ENCODE peak calls at places on chromosomes 2 and 18, in eight cellular contexts. Z is B cell; G is stimulated activated CD8-positive, alpha-beta memory T cell treated with anti-CD3 and anti-CD28 coated beads, Interleukin-4, amount 100 ng/mL, for 4 hours; M is fibroblast of mammary gland; X is SK-N-DZ; K is HFFc6; J is EL; V is Peyer's patch. U is an unnamed sample.

GRCh38 chr18:30988440-30988839 is 54.1 kb downstream of the DSC3 start:
- DNase-seq in J (no peak), X (no peak), V (no peak), G (no peak), M (no peak), Z (no peak), K (no peak), U (no peak)

GRCh38 chr2:227376911-227377396 is 2.2 kb downstream of the TM4SF20 start:
- DNase-seq in Z (no peak), M (peak), X (no peak), V (peak), G (no peak), K (peak), J (peak), U (no peak)

GRCh38 chr18:52636536-52636935 is 296.5 kb downstream of the DCC start:
- DNase-seq in M (no peak), X (peak), Z (no peak), G (no peak), J (no peak), V (peak), K (no peak), U (no peak)

GRCh38 chr18:51051105-51051712 is 21.2 kb downstream of the SMAD4 start:
- DNase-seq in Z (peak), X (peak), G (no peak), J (peak), K (peak), M (peak), V (no peak), U (no peak)

GRCh38 chr2:29700560-29700959 is 220.8 kb downstream of the ALK start:
- DNase-seq in X (no peak), K (peak), M (peak), J (peak), V (no peak), Z (no peak), G (no peak), U (no peak)

GRCh38 chr2:22999951-23000350 is 385.0 kb upstream of the KLHL29 start:
- DNase-seq in V (no peak), J (peak), G (no peak), X (no peak), K (no peak), Z (no peak), M (peak), U (no peak)

GRCh38 chr2:234770081-234770506 is 181.7 kb upstream of the SH3BP4 start:
- DNase-seq in G (no peak), M (no peak), X (no peak), Z (no peak), J (no peak), V (no peak), K (no peak), U (no peak)

GRCh38 chr18:3848316-3848715 is 398.3 kb downstream of the TGIF1 start:
- DNase-seq in J (no peak), K (no peak), V (no peak), M (peak), Z (no peak), G (no peak), X (no peak), U (no peak)

GRCh38 chr2:29530281-29530680 is 391.1 kb downstream of the ALK start:
- DNase-seq in J (peak), V (no peak), Z (no peak), G (no peak), X (no peak), K (no peak), M (no peak), U (no peak)

GRCh38 chr18:944440-944839 is 39.8 kb downstream of the ADCYAP1 start:
- DNase-seq in K (peak), X (no peak), M (peak), G (no peak), J (peak), Z (no peak), V (no peak), U (no peak)

GRCh38 chr2:178844269-178844668 is 37.0 kb upstream of the TTN start:
- DNase-seq in X (no peak), K (no peak), G (no peak), Z (no peak), M (no peak), J (no peak), V (no peak), U (no peak)

GRCh38 chr18:39604836-39605235 is 2039.2 kb upstream of the CELF4 start:
- DNase-seq in M (peak), X (no peak), J (peak), G (no peak), Z (no peak), K (peak), V (no peak), U (no peak)

GRCh38 chr2:219998714-219999227 is 371.3 kb downstream of the SLC4A3 start:
- DNase-seq in G (no peak), J (no peak), K (no peak), X (no peak), Z (no peak), V (no peak), M (no peak), U (no peak)

GRCh38 chr2:85355073-85355410 is 473 bp downstream of the ELMOD3 start:
- DNase-seq in V (no peak), K (no peak), M (no peak), X (no peak), G (peak), Z (no peak), J (no peak), U (no peak)

GRCh38 chr2:233643128-233643527 is 6.9 kb downstream of the UGT1A10 start:
- DNase-seq in V (peak), J (peak), G (no peak), K (no peak), Z (no peak), X (peak), M (peak), U (no peak)

GRCh38 chr2:211591456-211591855 is 947.1 kb downstream of the ERBB4 start:
- DNase-seq in K (no peak), X (peak), V (no peak), Z (no peak), G (no peak), M (no peak), J (no peak), U (no peak)

GRCh38 chr2:127288274-127288673 is 5.7 kb downstream of the ERCC3 start:
- DNase-seq in Z (no peak), J (no peak), V (no peak), X (no peak), M (peak), K (no peak), G (no peak), U (no peak)

GRCh38 chr2:216350214-216350789 is 22.0 kb downstream of the MARCHF4 start:
- DNase-seq in Z (no peak), X (no peak), M (peak), J (peak), V (peak), K (peak), G (no peak), U (no peak)

GRCh38 chr2:111679202-111679601 is 204.8 kb downstream of the ANAPC1 start:
- DNase-seq in J (no peak), X (no peak), K (no peak), M (peak), V (no peak), Z (no peak), G (no peak), U (peak)

GRCh38 chr2:96115631-96116423 is 544 bp downstream of the ADRA2B start:
- DNase-seq in K (no peak), M (no peak), Z (no peak), J (no peak), X (no peak), G (no peak), V (no peak), U (peak)

U was measured in CD14-positive monocyte.